ENCODE peak calls at places on chromosomes 11 and 22, in nine cellular contexts. Z is neuronal stem cell; R is GM03348; U is HEK293T; Q is kidney glomerular epithelial cell; L is stimulated activated CD4-positive, alpha-beta T cell treated with anti-CD3 and anti-CD28 coated beads, Interleukin-2, amount 100 ng/mL, for 4 hours; I is T-helper 2 cell; W is GM18507; V is stimulated activated CD8-positive, alpha-beta memory T cell treated with anti-CD3 and anti-CD28 coated beads, Interleukin-15, amount 100 ng/mL, for 1 hour. P is an unnamed sample.

GRCh38 chr11:47485112-47485511 is 36.2 kb upstream of the RAPSN start:
- DNase-seq in Z (no peak), R (no peak), U (no peak), Q (no peak), L (no peak), I (no peak), W (no peak), V (no peak), P (no peak)

GRCh38 chr11:36073411-36074203 is 129.7 kb downstream of the LDLRAD3 start:
- DNase-seq in Z (no peak), R (peak), U (no peak), Q (no peak), L (no peak), I (no peak), W (no peak), V (no peak), P (no peak)

GRCh38 chr11:35539781-35540281 is 14.4 kb upstream of the PAMR1 start:
- DNase-seq in Z (no peak), R (peak), U (no peak), Q (no peak), L (no peak), I (no peak), W (no peak), V (no peak), P (peak)

GRCh38 chr11:58024601-58025091 is 965 bp downstream of the OR9Q1 start:
- DNase-seq in Z (no peak), R (peak), U (no peak), Q (peak), L (no peak), I (no peak), W (no peak), V (no peak), P (peak)

GRCh38 chr11:128940603-128941002 is 2.1 kb downstream of the TP53AIP1 start:
- DNase-seq in Z (no peak), R (no peak), U (no peak), Q (no peak), L (no peak), I (no peak), W (no peak), V (no peak), P (no peak)

GRCh38 chr11:126824035-126824607 is 176.4 kb downstream of the KIRREL3 start:
- DNase-seq in Z (no peak), R (no peak), U (no peak), Q (no peak), L (no peak), I (no peak), W (no peak), V (no peak), P (no peak)

GRCh38 chr11:35875063-35875462 is 68.8 kb upstream of the LDLRAD3 start:
- DNase-seq in Z (no peak), R (no peak), U (no peak), Q (no peak), L (no peak), I (no peak), W (no peak), V (no peak), P (no peak)

GRCh38 chr11:7759010-7759409 is 37.7 kb downstream of the OR5P2 start:
- DNase-seq in Z (no peak), R (no peak), U (no peak), Q (no peak), L (no peak), I (no peak), W (no peak), V (no peak), P (no peak)

GRCh38 chr11:70158201-70158600 is 44.9 kb upstream of the FADD start:
- DNase-seq in Z (no peak), R (no peak), U (peak), Q (no peak), L (no peak), I (no peak), W (no peak), V (no peak), P (peak)

GRCh38 chr22:44930016-44930710 is 79.6 kb downstream of the PHF21B start:
- DNase-seq in Z (no peak), R (no peak), U (no peak), Q (no peak), L (no peak), I (no peak), W (no peak), V (no peak), P (no peak)

GRCh38 chr22:48404004-48404403 is 1423.7 kb downstream of the BRD1 start:
- DNase-seq in Z (no peak), R (peak), U (no peak), Q (no peak), L (no peak), I (no peak), W (no peak), V (no peak), P (no peak)